ENCODE peak calls at places on chromosomes 16 and 17, in four cellular contexts. E, A, Q and F are unnamed samples.
A peak's percentile ranks its signal among the peaks of the same experiment; 100 is the strongest.

GRCh38 chr16:68400924-68401460 is 47.3 kb downstream of the SMPD3 start:
- DNase-seq in Q (no peak), E (no peak), A (no peak), F (no peak)

GRCh38 chr17:48060249-48060648 is 12.1 kb downstream of the NFE2L1 start:
- DNase-seq in Q (no peak), E (no peak), A (peak; percentile 42), F (no peak)

GRCh38 chr16:88382491-88383400 is at the start of gene ZNF469:
- DNase-seq in A (no peak), E (peak; percentile 57), Q (peak; percentile 58), F (no peak)

GRCh38 chr16:31064882-31065461 is 9.1 kb downstream of the ZNF668 start:
- DNase-seq in Q (no peak), A (peak; percentile 68), E (peak; percentile 97), F (peak; percentile 90)

GRCh38 chr17:79951361-79952264 is 84.1 kb downstream of the TBC1D16 start:
- DNase-seq in A (no peak), E (peak; percentile 89), Q (peak; percentile 62), F (no peak)

GRCh38 chr17:38617074-38617860 is 11.5 kb upstream of the SRCIN1 start:
- DNase-seq in A (no peak), E (no peak), Q (no peak), F (no peak)

GRCh38 chr17:82495844-82496528 is 23.5 kb upstream of the FOXK2 start:
- DNase-seq in E (no peak), Q (no peak), A (no peak), F (peak; percentile 70)

GRCh38 chr16:27426423-27427408 is 24.7 kb downstream of the IL21R start:
- DNase-seq in E (peak; percentile 96), A (peak; percentile 18), Q (peak; percentile 50), F (peak; percentile 33)

GRCh38 chr17:77045441-77046041 is 95.2 kb upstream of the SEC14L1 start:
- DNase-seq in E (peak; percentile 7), A (no peak), Q (no peak), F (no peak)

GRCh38 chr17:1351967-1352366 is 48.1 kb downstream of the YWHAE start:
- DNase-seq in E (no peak), A (no peak), Q (no peak), F (no peak)

GRCh38 chr17:55897301-55897700 is 146.4 kb downstream of the PCTP start:
- DNase-seq in E (no peak), Q (no peak), A (peak; percentile 41), F (peak; percentile 30)

GRCh38 chr16:67782567-67783352 is 23.6 kb downstream of the RANBP10 start:
- DNase-seq in Q (no peak), A (no peak), E (no peak), F (no peak)

GRCh38 chr17:81498953-81499600 is 13.5 kb downstream of the ACTG1 start:
- DNase-seq in E (no peak), A (no peak), Q (no peak), F (no peak)

GRCh38 chr17:290626-291025 is 62.0 kb downstream of the RPH3AL start:
- DNase-seq in Q (no peak), A (no peak), E (no peak), F (no peak)

GRCh38 chr17:40727447-40728231 is 24.1 kb upstream of the KRT24 start:
- DNase-seq in A (peak; percentile 47), Q (no peak), E (peak; percentile 4), F (no peak)

GRCh38 chr16:72072514-72073342 is 9.7 kb downstream of the HPR start:
- DNase-seq in A (no peak), E (no peak), Q (no peak), F (no peak)

GRCh38 chr16:86783626-86784266 is 205.4 kb downstream of the FOXL1 start:
- DNase-seq in Q (no peak), A (no peak), E (no peak), F (no peak)

GRCh38 chr16:70703041-70703834 is 17.4 kb upstream of the MTSS2 start:
- DNase-seq in A (no peak), Q (no peak), E (peak; percentile 94), F (peak; percentile 95)

GRCh38 chr17:40329981-40330794 is 21.2 kb downstream of the RARA start:
- DNase-seq in A (no peak), Q (peak; percentile 69), E (no peak), F (no peak)

GRCh38 chr17:5201011-5201410 is 9.3 kb upstream of the ZNF594 start:
- DNase-seq in A (no peak), E (no peak), Q (no peak), F (no peak)

GRCh38 chr17:45230410-45230786 is 8.7 kb downstream of the FMNL1 start:
- DNase-seq in E (no peak), Q (no peak), A (no peak), F (peak; percentile 85)

GRCh38 chr16:50684823-50685455 is 3.8 kb upstream of the SNX20 start:
- DNase-seq in A (no peak), E (no peak), Q (no peak), F (no peak)

GRCh38 chr17:71790791-71791190 is 330.0 kb upstream of the SOX9 start:
- DNase-seq in Q (no peak), E (peak; percentile 11), A (no peak), F (no peak)

GRCh38 chr17:41793749-41794602 is 7.5 kb upstream of the JUP start:
- DNase-seq in E (peak; percentile 59), Q (no peak), A (no peak), F (no peak)

GRCh38 chr17:5464717-5465507 is 3.9 kb downstream of the DHX33 start:
- DNase-seq in A (no peak), Q (no peak), E (no peak), F (no peak)

GRCh38 chr17:44279586-44280344 is 11.8 kb upstream of the SLC4A1 start:
- DNase-seq in A (peak; percentile 37), E (peak; percentile 91), Q (peak; percentile 71), F (peak; percentile 47)

GRCh38 chr16:56423584-56424403 is 1.6 kb downstream of the AMFR start:
- DNase-seq in E (no peak), A (no peak), Q (no peak), F (no peak)

GRCh38 chr17:16283705-16284104 is 66.7 kb downstream of the PIGL start:
- DNase-seq in E (peak; percentile 88), A (no peak), Q (no peak), F (no peak)

DNA sequence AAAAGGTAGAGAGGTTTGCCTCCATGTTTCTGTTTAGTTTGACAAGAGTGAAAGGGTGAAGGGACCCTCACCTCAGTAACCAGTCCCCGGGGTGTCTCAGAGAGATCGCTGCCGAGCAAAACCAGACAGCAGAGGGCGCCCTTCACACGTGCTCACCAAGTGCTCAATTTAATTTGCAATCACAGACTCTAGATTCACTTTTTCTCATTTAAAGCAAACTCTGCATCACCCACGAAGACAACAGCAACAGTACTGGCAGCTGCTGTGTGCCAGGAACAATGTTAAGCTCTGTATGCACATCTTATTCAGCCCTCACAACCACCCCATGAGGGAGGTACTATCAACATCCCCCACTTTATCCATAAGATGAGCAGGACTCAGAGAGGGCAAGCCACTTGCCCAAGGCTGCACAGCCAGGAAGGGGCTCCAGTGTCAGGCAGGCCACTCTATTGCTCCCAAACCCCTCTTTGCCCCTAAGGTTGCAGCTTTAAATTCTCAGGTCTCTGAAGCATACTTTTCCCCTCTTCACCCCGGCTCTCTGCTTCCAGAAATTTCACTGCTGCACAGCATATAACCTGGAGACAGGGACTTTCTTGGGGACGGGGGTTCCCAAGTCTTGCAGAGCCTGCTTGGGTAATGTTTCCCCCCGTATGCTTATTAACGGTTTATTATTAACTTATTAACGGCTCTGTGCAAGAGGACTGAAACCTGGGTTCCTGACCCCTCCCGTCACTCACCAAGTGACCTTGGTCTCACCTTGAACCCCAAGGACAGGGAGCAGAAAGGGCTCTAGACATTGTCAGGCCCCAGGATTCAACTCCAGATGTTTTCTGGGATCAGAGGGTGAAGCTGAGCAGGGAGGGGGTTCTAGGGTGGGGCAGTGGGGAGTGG is 70.9 kb downstream of the CNGB1 start:
- DNase-seq in E (peak; percentile 62), Q (no peak), A (peak; percentile 80), F (peak; percentile 93)
- TF ChIP-seq CTCF in E (peak; percentile 86), Q (peak; percentile 58), A (peak; percentile 83), F (peak; percentile 62)

DNA sequence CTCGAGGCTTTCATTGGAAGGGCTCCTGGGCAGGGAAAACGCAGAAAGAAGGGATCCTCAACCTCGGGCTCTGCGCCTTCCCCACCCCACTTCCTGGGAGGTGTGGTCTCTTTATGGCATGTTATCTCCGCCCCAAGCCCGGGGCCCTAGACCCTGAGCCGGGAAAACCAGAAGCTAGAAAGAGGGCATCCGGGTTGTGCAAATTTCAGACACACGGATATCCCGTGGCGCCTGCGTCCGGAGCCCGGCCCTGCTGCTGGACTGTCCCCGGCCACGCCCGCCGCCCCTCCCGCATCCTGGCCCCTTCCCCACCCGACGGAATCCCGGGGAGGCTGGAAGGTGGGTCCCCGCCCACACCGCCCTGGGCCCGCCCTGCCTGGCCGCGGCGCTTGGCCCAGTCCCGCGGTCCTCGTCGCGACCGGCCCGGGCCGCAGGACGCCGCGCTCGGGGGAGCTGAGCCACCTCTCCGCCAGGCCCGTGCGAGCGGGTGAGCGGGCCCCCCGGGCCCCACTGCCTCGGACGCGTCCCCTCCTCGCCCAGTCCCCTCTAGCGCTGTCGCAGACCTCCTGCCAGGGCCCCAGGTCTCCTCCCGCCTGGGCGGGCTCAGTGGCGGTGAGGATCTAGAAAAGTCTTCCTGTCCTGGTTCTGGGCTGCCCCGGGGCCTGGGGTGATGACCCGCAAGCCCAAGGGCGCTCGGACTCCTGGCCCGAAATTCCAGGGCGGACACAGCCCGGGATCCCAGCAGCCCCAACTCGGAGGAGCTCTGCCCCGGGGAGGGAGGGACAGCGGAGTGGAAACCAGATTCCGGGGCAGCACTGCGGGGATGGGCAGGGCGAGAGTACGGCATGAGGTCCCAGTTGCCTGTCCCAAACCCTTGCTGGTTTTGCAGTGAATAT is at the start of gene SLC16A5:
- DNase-seq in Q (peak; percentile 92), A (peak; percentile 65), E (peak; percentile 55), F (peak; percentile 84)
- TF ChIP-seq POLR2A in Q (peak; percentile 40), A (peak; percentile 8), E (no peak), F (no peak)

GRCh38 chr16:2867661-2867986 is 9.7 kb upstream of the PRSS22 start:
- DNase-seq in A (no peak), Q (no peak), E (no peak), F (no peak)
- TF ChIP-seq CTCF in A (no peak), Q (no peak), E (no peak), F (no peak)

GRCh38 chr17:67716405-67716798 is 1.3 kb upstream of the NOL11 start:
- DNase-seq in A (no peak), E (no peak), Q (no peak), F (no peak)

GRCh38 chr17:67717192-67717623 is 528 bp upstream of the NOL11 start:
- DNase-seq in Q (no peak), E (no peak), A (no peak), F (no peak)

GRCh38 chr17:67718325-67718941 is 697 bp downstream of the NOL11 start:
- DNase-seq in E (peak; percentile 49), Q (no peak), A (peak; percentile 5), F (no peak)

GRCh38 chr17:67713169-67713568 is 4.6 kb upstream of the NOL11 start:
- DNase-seq in A (no peak), Q (no peak), E (no peak), F (no peak)

GRCh38 chr17:67717624-67718324 is at the start of gene NOL11:
- DNase-seq in A (peak; percentile 99), Q (peak; percentile 99), E (peak; percentile 98), F (peak; percentile 100)
- TF ChIP-seq POLR2A in A (peak; percentile 46), Q (peak; percentile 74), E (peak; percentile 91), F (peak; percentile 25)

GRCh38 chr16:83068686-83069085 is 441.9 kb downstream of the CDH13 start:
- DNase-seq in A (no peak), E (peak; percentile 46), Q (no peak), F (no peak)
- TF ChIP-seq CTCF in A (no peak), E (peak; percentile 54), Q (no peak), F (no peak)